ENCODE peak calls at places on chromosomes 6 and 20, in seven cellular contexts. L is OCI-M1, K is transverse colon, Q is SK-N-SH, H is dermis blood vessel endothelial cell, S is astrocyte of the hippocampus, W is NCI-H748 treated with DMSO at 0.1 percent for 48 hours. M is an unnamed sample.

GRCh38 chr6:68108243-68108835 is 526.7 kb upstream of the ADGRB3 start:
- DNase-seq in L (peak), K (no peak), Q (no peak), H (no peak), S (peak), W (no peak), M (no peak)

GRCh38 chr20:44083220-44083933 is 103.6 kb downstream of the JPH2 start:
- DNase-seq in L (no peak), K (no peak), Q (peak), H (peak), S (peak), W (no peak), M (no peak)

GRCh38 chr20:59121714-59122376 is 41.8 kb upstream of the ZNF831 start:
- DNase-seq in L (no peak), K (no peak), Q (no peak), H (no peak), S (no peak), W (peak), M (no peak)

GRCh38 chr6:30101939-30102700 is 10.8 kb downstream of the TRIM31 start:
- DNase-seq in L (peak), K (peak), Q (peak), H (peak), S (peak), W (peak), M (peak)

GRCh38 chr6:36222924-36223323 is 26.4 kb downstream of the BRPF3 start:
- DNase-seq in L (no peak), K (peak), Q (no peak), H (no peak), S (no peak), W (no peak), M (no peak)

GRCh38 chr6:158642097-158642601 is 2.4 kb downstream of the DYNLT1 start:
- DNase-seq in L (no peak), K (no peak), Q (no peak), H (peak), S (peak), W (no peak), M (no peak)

GRCh38 chr6:2881358-2881885 is 21.7 kb downstream of the SERPINB9 start:
- DNase-seq in L (peak), K (no peak), Q (no peak), H (no peak), S (no peak), W (no peak), M (no peak)

GRCh38 chr6:108897371-108897770 is 49.1 kb downstream of the ARMC2 start:
- DNase-seq in L (no peak), K (no peak), Q (no peak), H (peak), S (peak), W (peak), M (no peak)

GRCh38 chr6:63750400-63750799 is 114.8 kb downstream of the PHF3 start:
- DNase-seq in L (no peak), K (no peak), Q (no peak), H (no peak), S (no peak), W (no peak), M (no peak)

GRCh38 chr6:117352466-117353081 is 73.2 kb downstream of the ROS1 start:
- DNase-seq in L (peak), K (no peak), Q (no peak), H (peak), S (peak), W (no peak), M (no peak)

GRCh38 chr6:166997768-166998255 is 1.4 kb upstream of the CEP43 start:
- DNase-seq in L (peak), K (peak), Q (peak), H (peak), S (peak), W (peak), M (peak)

GRCh38 chr6:52754443-52754842 is 8.8 kb downstream of the GSTA2 start:
- DNase-seq in L (no peak), K (no peak), Q (no peak), H (no peak), S (no peak), W (no peak), M (no peak)

GRCh38 chr20:329851-330232 is 4.5 kb downstream of the SOX12 start:
- DNase-seq in L (no peak), K (peak), Q (no peak), H (no peak), S (no peak), W (peak), M (no peak)

GRCh38 chr6:167827062-167827587 is 414 bp downstream of the AFDN start:
- DNase-seq in L (no peak), K (peak), Q (peak), H (peak), S (no peak), W (no peak), M (no peak)

GRCh38 chr6:50927816-50928215 is 109.1 kb downstream of the TFAP2B start:
- DNase-seq in L (no peak), K (no peak), Q (no peak), H (peak), S (peak), W (no peak), M (no peak)

GRCh38 chr6:30227763-30228487 is 14.7 kb upstream of the TRIM26 start:
- DNase-seq in L (peak), K (no peak), Q (no peak), H (no peak), S (no peak), W (no peak), M (peak)

GRCh38 chr6:144816936-144817335 is 531.8 kb downstream of the UTRN start:
- DNase-seq in L (no peak), K (no peak), Q (no peak), H (no peak), S (no peak), W (no peak), M (no peak)

GRCh38 chr6:21158149-21158548 is 435.4 kb upstream of the SOX4 start:
- DNase-seq in L (peak), K (no peak), Q (peak), H (no peak), S (no peak), W (no peak), M (no peak)

GRCh38 chr20:22722840-22723239 is 138.5 kb upstream of the FOXA2 start:
- DNase-seq in L (no peak), K (no peak), Q (no peak), H (no peak), S (no peak), W (no peak), M (no peak)

GRCh38 chr20:47235853-47236638 is 120.5 kb downstream of the ZMYND8 start:
- DNase-seq in L (no peak), K (no peak), Q (no peak), H (no peak), S (no peak), W (no peak), M (no peak)

GRCh38 chr6:34484391-34484790 is 18.5 kb downstream of the PACSIN1 start:
- DNase-seq in L (no peak), K (no peak), Q (no peak), H (no peak), S (no peak), W (no peak), M (no peak)

GRCh38 chr6:99790679-99791078 is 184.0 kb downstream of the PRDM13 start:
- DNase-seq in L (peak), K (no peak), Q (no peak), H (peak), S (no peak), W (peak), M (no peak)

GRCh38 chr6:44735631-44735963 is 348.1 kb downstream of the CDC5L start:
- DNase-seq in L (no peak), K (no peak), Q (no peak), H (no peak), S (peak), W (no peak), M (peak)

M was measured in stimulated activated naive CD4-positive, alpha-beta T cell treated with Interleukin-2 at 50 U/mL for 16 hours.